ENCODE peak calls at places on chromosomes 6 and 20, in nine cellular contexts. Y, X, L, N, S, Q, F, W and R are unnamed samples.

GRCh38 chr6:43054206-43054943 is 724 bp upstream of the CUL7 start:
- DNase-seq in Y (no peak), X (no peak), L (no peak), N (no peak), S (no peak), Q (peak), F (no peak), W (no peak), R (no peak)

GRCh38 chr6:108556250-108556649 is 4.5 kb upstream of the FOXO3 start:
- DNase-seq in Y (no peak), X (no peak), L (no peak), N (no peak), S (no peak), Q (no peak), F (no peak), W (no peak), R (no peak)

GRCh38 chr6:154914288-154914687 is 80.8 kb upstream of the TIAM2 start:
- DNase-seq in Y (no peak), X (no peak), L (no peak), N (no peak), S (no peak), Q (no peak), F (no peak), W (no peak), R (no peak)

GRCh38 chr20:1827974-1828785 is 67.0 kb upstream of the SIRPA start:
- DNase-seq in Y (peak), X (no peak), L (no peak), N (no peak), S (no peak), Q (no peak), F (peak), W (no peak), R (no peak)

GRCh38 chr6:99282479-99283062 is 66.9 kb downstream of the FAXC start:
- DNase-seq in Y (no peak), X (no peak), L (no peak), N (peak), S (no peak), Q (peak), F (no peak), W (no peak), R (no peak)

GRCh38 chr6:4299476-4299875 is 164.1 kb upstream of the ECI2 start:
- DNase-seq in Y (no peak), X (no peak), L (no peak), N (no peak), S (no peak), Q (no peak), F (no peak), W (no peak), R (peak)

GRCh38 chr6:145247677-145248419 is 487.5 kb downstream of the EPM2A start:
- DNase-seq in Y (no peak), X (no peak), L (peak), N (peak), S (no peak), Q (peak), F (no peak), W (no peak), R (no peak)

GRCh38 chr6:34143884-34144580 is 1.9 kb downstream of the GRM4 start:
- DNase-seq in Y (peak), X (no peak), L (no peak), N (no peak), S (no peak), Q (no peak), F (no peak), W (peak), R (no peak)

GRCh38 chr20:4563534-4563933 is 158.2 kb upstream of the PRND start:
- DNase-seq in Y (peak), X (no peak), L (no peak), N (peak), S (no peak), Q (peak), F (no peak), W (no peak), R (peak)
- TF ChIP-seq CTCF in Y (no peak), X (peak), L (no peak), N (peak), S (no peak), Q (peak), F (no peak), W (no peak), R (no peak)

GRCh38 chr6:13574149-13574570 is 241 bp upstream of the SIRT5 start:
- DNase-seq in Y (peak), X (peak), L (peak), N (peak), S (peak), Q (peak), F (peak), W (peak), R (peak)

GRCh38 chr6:13573669-13574110 is 711 bp upstream of the SIRT5 start:
- DNase-seq in Y (peak), X (no peak), L (no peak), N (peak), S (no peak), Q (peak), F (peak), W (peak), R (no peak)

GRCh38 chr6:13576017-13576416 is 1.6 kb downstream of the SIRT5 start:
- DNase-seq in Y (no peak), X (no peak), L (no peak), N (no peak), S (no peak), Q (no peak), F (no peak), W (no peak), R (peak)

GRCh38 chr6:13574571-13575376 is at the start of gene SIRT5:
- DNase-seq in Y (peak), X (peak), L (peak), N (peak), S (peak), Q (peak), F (peak), W (peak), R (peak)

GRCh38 chr6:13575377-13575775 is 975 bp downstream of the SIRT5 start:
- DNase-seq in Y (no peak), X (no peak), L (no peak), N (no peak), S (no peak), Q (no peak), F (no peak), W (no peak), R (no peak)
- TF ChIP-seq CTCF in Y (peak), X (peak), L (no peak), N (peak), S (peak), Q (peak), F (peak), W (peak), R (peak)

DNA sequence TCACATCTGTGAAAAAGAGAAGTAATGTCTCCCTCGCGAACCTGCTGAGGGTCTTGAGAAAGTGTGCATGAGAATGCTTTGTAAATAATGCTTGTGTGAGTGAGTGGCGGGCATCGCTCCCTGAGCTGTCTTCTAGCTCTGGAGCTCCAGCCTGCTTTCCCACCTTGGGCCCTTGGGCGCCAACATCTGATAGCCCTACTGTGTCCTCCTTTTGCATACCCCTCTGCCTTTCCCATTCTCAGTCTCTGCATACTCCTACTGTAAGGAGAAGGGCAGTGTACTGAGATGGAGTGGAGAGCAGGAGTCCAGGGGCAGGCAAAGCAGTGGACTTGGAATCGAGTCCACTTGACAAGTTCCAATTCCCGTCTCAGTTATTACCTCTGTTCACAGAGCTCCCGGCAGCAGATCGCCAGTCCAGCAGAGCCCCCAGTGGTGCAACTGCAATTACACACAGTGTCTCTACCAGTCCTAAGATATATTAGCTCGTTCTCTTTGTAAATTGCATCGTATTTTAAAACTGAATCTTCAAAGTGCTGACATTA is 855 bp upstream of the NCR2 start:
- DNase-seq in Y (no peak), X (no peak), L (no peak), N (no peak), S (no peak), Q (no peak), F (no peak), W (no peak), R (peak)
- TF ChIP-seq CTCF in Y (no peak), X (peak), L (peak), N (peak), S (peak), Q (no peak), F (no peak), W (no peak), R (no peak)

DNA sequence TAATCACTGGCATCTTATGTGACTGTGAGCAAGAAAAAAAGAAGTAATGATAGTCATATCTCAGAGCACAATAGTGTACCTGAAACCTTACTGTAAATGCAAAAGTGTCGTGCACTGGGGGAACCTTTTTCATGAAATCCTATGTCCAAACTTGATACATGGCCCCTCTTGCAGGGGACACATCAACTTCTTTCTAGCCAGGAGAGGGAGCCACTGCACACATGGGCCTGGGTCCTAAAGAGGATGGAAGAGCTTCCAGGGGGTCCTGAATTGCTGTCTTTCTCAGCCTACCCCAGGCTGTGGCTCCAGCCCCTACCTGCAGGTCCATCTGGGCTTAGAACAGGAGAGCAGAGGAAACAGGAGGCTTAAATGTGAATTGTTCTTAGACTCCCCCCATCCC is 165.7 kb downstream of the SOD2 start:
- DNase-seq in Y (no peak), X (no peak), L (no peak), N (no peak), S (no peak), Q (no peak), F (no peak), W (no peak), R (no peak)
- TF ChIP-seq CTCF in Y (no peak), X (no peak), L (no peak), N (no peak), S (no peak), Q (no peak), F (no peak), W (no peak), R (no peak)